ENCODE peak calls at places on chromosome 16, in seven cellular contexts. W is epithelial cell of esophagus; M is activated CD4-positive, alpha-beta T cell treated with anti-CD3 and anti-CD28 coated beads for 48 hours; S is tibial artery; J is Caki2; F is anterior cingulate cortex; L is A549. Y is an unnamed sample.

GRCh38 chr16:76265434-76266045 is 11.7 kb upstream of the CNTNAP4 start:
- DNase-seq in W (peak), M (peak), S (no peak), J (peak), F (no peak), L (peak), Y (no peak)

GRCh38 chr16:84136331-84137125 is 8.4 kb downstream of the HSDL1 start:
- DNase-seq in W (no peak), M (no peak), S (no peak), J (no peak), F (no peak), L (no peak), Y (no peak)

GRCh38 chr16:58118801-58119508 is 10.2 kb downstream of the CFAP20 start:
- DNase-seq in W (no peak), M (no peak), S (no peak), J (no peak), F (no peak), L (no peak), Y (no peak)

GRCh38 chr16:74567901-74568300 is 39.0 kb downstream of the GLG1 start:
- DNase-seq in W (no peak), M (no peak), S (no peak), J (no peak), F (no peak), L (no peak), Y (no peak)

GRCh38 chr16:732936-733335 is 6.0 kb downstream of the HAGHL start:
- DNase-seq in W (no peak), M (no peak), S (no peak), J (no peak), F (no peak), L (peak), Y (no peak)

GRCh38 chr16:64019339-64019738 is 1102.5 kb downstream of the CDH11 start:
- DNase-seq in W (no peak), M (no peak), S (no peak), J (no peak), F (no peak), L (no peak), Y (no peak)

GRCh38 chr16:35339337-35339736 is 1879.9 kb downstream of the TP53TG3F start:
- DNase-seq in W (no peak), M (no peak), S (no peak), J (no peak), F (no peak), L (no peak), Y (no peak)

GRCh38 chr16:31696968-31697743 is 169.5 kb downstream of the AHSP start:
- DNase-seq in W (peak), M (no peak), S (no peak), J (peak), F (no peak), L (peak), Y (peak)

GRCh38 chr16:21685034-21685455 is 21.3 kb downstream of the OTOA start:
- DNase-seq in W (no peak), M (no peak), S (no peak), J (peak), F (no peak), L (no peak), Y (no peak)

GRCh38 chr16:78926723-78927200 is 673.8 kb downstream of the MAF start:
- DNase-seq in W (no peak), M (no peak), S (no peak), J (no peak), F (no peak), L (no peak), Y (no peak)

GRCh38 chr16:17827313-17827712 is 356.6 kb upstream of the XYLT1 start:
- DNase-seq in W (no peak), M (no peak), S (no peak), J (no peak), F (no peak), L (no peak), Y (peak)